ENCODE peak calls at places on chromosomes 6 and 20, in ten cellular contexts. One of them, this sample, is unnamed.

GRCh38 chr20:1370548-1371110 is 22.2 kb downstream of the FKBP1A start:
- DNase-seq in bronchial epithelial cell: no peak
- DNase-seq in AG10803: peak; percentile 78
- DNase-seq in prostate gland: no peak
- DNase-seq in cardiac muscle cell: no peak
- DNase-seq in GM06990: no peak
- DNase-seq in GM23248: peak; percentile 48
- DNase-seq in naive thymus-derived CD4-positive, alpha-beta T cell: no peak
- DNase-seq in MM.1S: no peak
- DNase-seq in cardiac fibroblast: peak; percentile 36
- DNase-seq in this sample: no peak

GRCh38 chr20:58478141-58478805 is 36.9 kb downstream of the APCDD1L start:
- DNase-seq in AG10803: peak; percentile 18
- DNase-seq in prostate gland: no peak
- DNase-seq in GM06990: no peak
- DNase-seq in MM.1S: no peak
- DNase-seq in bronchial epithelial cell: peak; percentile 61
- DNase-seq in cardiac fibroblast: peak; percentile 39
- DNase-seq in naive thymus-derived CD4-positive, alpha-beta T cell: no peak
- DNase-seq in GM23248: peak; percentile 27
- DNase-seq in cardiac muscle cell: no peak
- DNase-seq in this sample: no peak

GRCh38 chr6:106739387-106739786 is 110.0 kb downstream of the QRSL1 start:
- DNase-seq in bronchial epithelial cell: peak; percentile 97
- DNase-seq in prostate gland: peak; percentile 81
- DNase-seq in cardiac fibroblast: no peak
- DNase-seq in cardiac muscle cell: no peak
- DNase-seq in AG10803: peak; percentile 17
- DNase-seq in GM23248: peak; percentile 29
- DNase-seq in GM06990: no peak
- DNase-seq in MM.1S: no peak
- DNase-seq in naive thymus-derived CD4-positive, alpha-beta T cell: no peak
- DNase-seq in this sample: no peak

GRCh38 chr6:48036316-48036715 is 74.7 kb downstream of the PTCHD4 start:
- DNase-seq in naive thymus-derived CD4-positive, alpha-beta T cell: no peak
- DNase-seq in cardiac fibroblast: peak; percentile 80
- DNase-seq in AG10803: peak; percentile 33
- DNase-seq in cardiac muscle cell: no peak
- DNase-seq in MM.1S: no peak
- DNase-seq in GM06990: no peak
- DNase-seq in bronchial epithelial cell: peak; percentile 4
- DNase-seq in prostate gland: no peak
- DNase-seq in GM23248: peak; percentile 63
- DNase-seq in this sample: no peak

GRCh38 chr6:28710466-28711191 is 184.9 kb downstream of the GPX5 start:
- DNase-seq in bronchial epithelial cell: peak; percentile 39
- DNase-seq in cardiac muscle cell: no peak
- DNase-seq in GM06990: peak; percentile 47
- DNase-seq in prostate gland: no peak
- DNase-seq in MM.1S: no peak
- DNase-seq in AG10803: peak; percentile 57
- DNase-seq in naive thymus-derived CD4-positive, alpha-beta T cell: no peak
- DNase-seq in cardiac fibroblast: peak; percentile 90
- DNase-seq in GM23248: no peak
- DNase-seq in this sample: no peak

GRCh38 chr6:46734867-46735719 is at the start of gene PLA2G7:
- DNase-seq in prostate gland: peak; percentile 53
- DNase-seq in cardiac fibroblast: no peak
- DNase-seq in naive thymus-derived CD4-positive, alpha-beta T cell: no peak
- DNase-seq in GM23248: peak; percentile 40
- DNase-seq in GM06990: no peak
- DNase-seq in bronchial epithelial cell: peak; percentile 19
- DNase-seq in MM.1S: no peak
- DNase-seq in cardiac muscle cell: peak; percentile 62
- DNase-seq in AG10803: no peak
- DNase-seq in this sample: peak; percentile 18

GRCh38 chr6:56742122-56742791 is 99.6 kb upstream of the DST start:
- DNase-seq in cardiac muscle cell: no peak
- DNase-seq in AG10803: peak; percentile 23
- DNase-seq in GM06990: no peak
- DNase-seq in naive thymus-derived CD4-positive, alpha-beta T cell: no peak
- DNase-seq in prostate gland: no peak
- DNase-seq in GM23248: peak; percentile 66
- DNase-seq in bronchial epithelial cell: peak; percentile 44
- DNase-seq in cardiac fibroblast: peak; percentile 48
- DNase-seq in MM.1S: no peak
- DNase-seq in this sample: no peak

GRCh38 chr20:54345301-54345724 is 130.1 kb upstream of the DOK5 start:
- DNase-seq in naive thymus-derived CD4-positive, alpha-beta T cell: no peak
- DNase-seq in AG10803: peak; percentile 87
- DNase-seq in cardiac muscle cell: no peak
- DNase-seq in MM.1S: no peak
- DNase-seq in GM06990: no peak
- DNase-seq in cardiac fibroblast: peak; percentile 82
- DNase-seq in bronchial epithelial cell: peak; percentile 81
- DNase-seq in prostate gland: no peak
- DNase-seq in GM23248: peak; percentile 90
- DNase-seq in this sample: no peak

GRCh38 chr6:142721213-142721920 is 223.6 kb downstream of the HIVEP2 start:
- DNase-seq in cardiac fibroblast: no peak
- DNase-seq in prostate gland: no peak
- DNase-seq in naive thymus-derived CD4-positive, alpha-beta T cell: no peak
- DNase-seq in MM.1S: no peak
- DNase-seq in GM23248: no peak
- DNase-seq in AG10803: no peak
- DNase-seq in cardiac muscle cell: no peak
- DNase-seq in GM06990: no peak
- DNase-seq in bronchial epithelial cell: no peak
- DNase-seq in this sample: no peak

GRCh38 chr6:18207949-18208348 is 52.7 kb downstream of the KDM1B start:
- DNase-seq in bronchial epithelial cell: no peak
- DNase-seq in cardiac muscle cell: no peak
- DNase-seq in AG10803: no peak
- DNase-seq in GM06990: no peak
- DNase-seq in MM.1S: no peak
- DNase-seq in naive thymus-derived CD4-positive, alpha-beta T cell: no peak
- DNase-seq in GM23248: no peak
- DNase-seq in cardiac fibroblast: no peak
- DNase-seq in prostate gland: no peak
- DNase-seq in this sample: no peak

GRCh38 chr6:155050311-155050710 is 55.2 kb downstream of the TIAM2 start:
- DNase-seq in GM06990: peak; percentile 72
- DNase-seq in MM.1S: no peak
- DNase-seq in prostate gland: no peak
- DNase-seq in bronchial epithelial cell: peak; percentile 18
- DNase-seq in AG10803: no peak
- DNase-seq in naive thymus-derived CD4-positive, alpha-beta T cell: peak; percentile 44
- DNase-seq in GM23248: no peak
- DNase-seq in cardiac fibroblast: peak; percentile 61
- DNase-seq in cardiac muscle cell: no peak
- DNase-seq in this sample: no peak

GRCh38 chr20:26209171-26209941 is 512.7 kb upstream of the ZNF337 start:
- DNase-seq in naive thymus-derived CD4-positive, alpha-beta T cell: peak; percentile 20
- DNase-seq in cardiac muscle cell: peak; percentile 31
- DNase-seq in GM23248: peak; percentile 33
- DNase-seq in MM.1S: no peak
- DNase-seq in prostate gland: no peak
- DNase-seq in AG10803: peak; percentile 77
- DNase-seq in GM06990: peak; percentile 22
- DNase-seq in bronchial epithelial cell: peak; percentile 15
- DNase-seq in cardiac fibroblast: peak; percentile 12
- DNase-seq in this sample: no peak

DNA sequence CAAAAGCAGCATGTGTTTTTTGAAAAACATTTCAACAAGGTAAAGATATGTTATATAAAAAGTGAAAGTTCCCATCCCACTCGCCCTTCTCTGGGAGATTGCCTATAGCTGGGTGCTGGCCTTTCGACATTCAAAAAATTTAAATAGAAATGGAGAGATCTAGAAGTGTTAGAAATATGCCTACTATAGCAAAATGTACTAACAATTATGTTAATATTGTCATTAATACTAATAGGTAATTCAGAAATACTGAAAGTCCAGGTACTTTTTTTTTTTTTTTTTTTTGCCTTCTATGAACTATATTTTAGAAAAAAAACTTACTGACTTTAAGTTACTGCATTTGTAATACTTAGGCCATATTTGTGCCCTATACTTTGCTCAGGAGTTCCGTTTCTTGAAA is 87.1 kb downstream of the SESN1 start:
- DNase-seq in GM06990: no peak
- DNase-seq in prostate gland: no peak
- DNase-seq in MM.1S: no peak
- DNase-seq in GM23248: no peak
- DNase-seq in AG10803: no peak
- DNase-seq in bronchial epithelial cell: no peak
- DNase-seq in cardiac muscle cell: no peak
- DNase-seq in naive thymus-derived CD4-positive, alpha-beta T cell: no peak
- DNase-seq in cardiac fibroblast: no peak
- DNase-seq in this sample: no peak
- H3K4me3 ChIP-seq in GM06990: no peak overlapping the region
- H3K4me3 ChIP-seq in prostate gland: peak overlapping the region; percentile 97
- H3K4me3 ChIP-seq in MM.1S: no peak overlapping the region
- H3K4me3 ChIP-seq in GM23248: peak overlapping the region; percentile 81
- H3K4me3 ChIP-seq in AG10803: peak overlapping the region; percentile 79
- H3K4me3 ChIP-seq in bronchial epithelial cell: peak overlapping the region; percentile 100
- H3K4me3 ChIP-seq in cardiac muscle cell: peak overlapping the region; percentile 72
- H3K4me3 ChIP-seq in naive thymus-derived CD4-positive, alpha-beta T cell: peak overlapping the region; percentile 84
- H3K4me3 ChIP-seq in cardiac fibroblast: no peak overlapping the region
- H3K4me3 ChIP-seq in this sample: no peak overlapping the region

GRCh38 chr6:32679501-32679900 is 13.0 kb upstream of the HLA-DQB1 start:
- DNase-seq in cardiac muscle cell: no peak
- DNase-seq in prostate gland: no peak
- DNase-seq in cardiac fibroblast: no peak
- DNase-seq in MM.1S: no peak
- DNase-seq in naive thymus-derived CD4-positive, alpha-beta T cell: no peak
- DNase-seq in bronchial epithelial cell: no peak
- DNase-seq in GM23248: no peak
- DNase-seq in AG10803: no peak
- DNase-seq in GM06990: no peak
- DNase-seq in this sample: no peak
- H3K4me3 ChIP-seq in cardiac muscle cell: no peak overlapping the region
- H3K4me3 ChIP-seq in prostate gland: no peak overlapping the region
- H3K4me3 ChIP-seq in cardiac fibroblast: no peak overlapping the region
- H3K4me3 ChIP-seq in MM.1S: no peak overlapping the region
- H3K4me3 ChIP-seq in naive thymus-derived CD4-positive, alpha-beta T cell: no peak overlapping the region
- H3K4me3 ChIP-seq in bronchial epithelial cell: no peak overlapping the region
- H3K4me3 ChIP-seq in GM23248: no peak overlapping the region
- H3K4me3 ChIP-seq in AG10803: no peak overlapping the region
- H3K4me3 ChIP-seq in GM06990: no peak overlapping the region
- H3K4me3 ChIP-seq in this sample: no peak overlapping the region

GRCh38 chr20:23668477-23668951 is 20.3 kb downstream of the CST4 start:
- DNase-seq in cardiac muscle cell: peak; percentile 72
- DNase-seq in bronchial epithelial cell: peak; percentile 50
- DNase-seq in cardiac fibroblast: peak; percentile 74
- DNase-seq in AG10803: peak; percentile 39
- DNase-seq in MM.1S: peak; percentile 47
- DNase-seq in naive thymus-derived CD4-positive, alpha-beta T cell: peak; percentile 29
- DNase-seq in GM23248: peak; percentile 62
- DNase-seq in prostate gland: peak; percentile 51
- DNase-seq in GM06990: no peak
- DNase-seq in this sample: peak; percentile 50
- H3K4me3 ChIP-seq in cardiac muscle cell: no peak overlapping the region
- H3K4me3 ChIP-seq in bronchial epithelial cell: no peak overlapping the region
- H3K4me3 ChIP-seq in cardiac fibroblast: no peak overlapping the region
- H3K4me3 ChIP-seq in AG10803: no peak overlapping the region
- H3K4me3 ChIP-seq in MM.1S: no peak overlapping the region
- H3K4me3 ChIP-seq in naive thymus-derived CD4-positive, alpha-beta T cell: no peak overlapping the region
- H3K4me3 ChIP-seq in GM23248: no peak overlapping the region
- H3K4me3 ChIP-seq in prostate gland: no peak overlapping the region
- H3K4me3 ChIP-seq in GM06990: no peak overlapping the region
- H3K4me3 ChIP-seq in this sample: no peak overlapping the region

GRCh38 chr6:138403801-138404665 is at the start of gene HEBP2:
- DNase-seq in cardiac fibroblast: peak; percentile 82
- DNase-seq in prostate gland: peak; percentile 98
- DNase-seq in AG10803: peak; percentile 73
- DNase-seq in MM.1S: peak; percentile 95
- DNase-seq in naive thymus-derived CD4-positive, alpha-beta T cell: peak; percentile 82
- DNase-seq in bronchial epithelial cell: peak; percentile 83
- DNase-seq in GM06990: peak; percentile 91
- DNase-seq in cardiac muscle cell: peak; percentile 98
- DNase-seq in GM23248: peak; percentile 88
- DNase-seq in this sample: peak; percentile 97

GRCh38 chr6:138401960-138402832 is 1.8 kb upstream of the HEBP2 start:
- DNase-seq in prostate gland: no peak
- DNase-seq in AG10803: no peak
- DNase-seq in GM23248: no peak
- DNase-seq in MM.1S: no peak
- DNase-seq in bronchial epithelial cell: no peak
- DNase-seq in cardiac fibroblast: no peak
- DNase-seq in GM06990: no peak
- DNase-seq in naive thymus-derived CD4-positive, alpha-beta T cell: no peak
- DNase-seq in cardiac muscle cell: no peak
- DNase-seq in this sample: no peak

GRCh38 chr6:138404666-138405337 is 779 bp downstream of the HEBP2 start:
- DNase-seq in cardiac muscle cell: peak; percentile 19
- DNase-seq in cardiac fibroblast: peak; percentile 20
- DNase-seq in naive thymus-derived CD4-positive, alpha-beta T cell: no peak
- DNase-seq in MM.1S: no peak
- DNase-seq in AG10803: no peak
- DNase-seq in GM06990: no peak
- DNase-seq in bronchial epithelial cell: no peak
- DNase-seq in prostate gland: peak; percentile 28
- DNase-seq in GM23248: peak; percentile 51
- DNase-seq in this sample: peak; percentile 44

GRCh38 chr6:138403324-138403800 is 661 bp upstream of the HEBP2 start:
- DNase-seq in MM.1S: no peak
- DNase-seq in cardiac fibroblast: peak; percentile 23
- DNase-seq in GM23248: peak; percentile 43
- DNase-seq in bronchial epithelial cell: no peak
- DNase-seq in naive thymus-derived CD4-positive, alpha-beta T cell: peak; percentile 42
- DNase-seq in AG10803: no peak
- DNase-seq in cardiac muscle cell: peak; percentile 37
- DNase-seq in prostate gland: no peak
- DNase-seq in GM06990: peak; percentile 51
- DNase-seq in this sample: peak; percentile 56

GRCh38 chr6:138402833-138403187 is 1.2 kb upstream of the HEBP2 start:
- DNase-seq in GM23248: no peak
- DNase-seq in cardiac fibroblast: no peak
- DNase-seq in bronchial epithelial cell: no peak
- DNase-seq in MM.1S: no peak
- DNase-seq in cardiac muscle cell: no peak
- DNase-seq in prostate gland: no peak
- DNase-seq in AG10803: no peak
- DNase-seq in GM06990: no peak
- DNase-seq in naive thymus-derived CD4-positive, alpha-beta T cell: no peak
- DNase-seq in this sample: no peak
- H3K4me3 ChIP-seq in GM23248: peak overlapping the region; percentile 90
- H3K4me3 ChIP-seq in cardiac fibroblast: no peak overlapping the region
- H3K4me3 ChIP-seq in bronchial epithelial cell: no peak overlapping the region
- H3K4me3 ChIP-seq in MM.1S: no peak overlapping the region
- H3K4me3 ChIP-seq in cardiac muscle cell: no peak overlapping the region
- H3K4me3 ChIP-seq in prostate gland: no peak overlapping the region
- H3K4me3 ChIP-seq in AG10803: peak overlapping the region; percentile 79
- H3K4me3 ChIP-seq in GM06990: no peak overlapping the region
- H3K4me3 ChIP-seq in naive thymus-derived CD4-positive, alpha-beta T cell: peak overlapping the region; percentile 98
- H3K4me3 ChIP-seq in this sample: no peak overlapping the region

GRCh38 chr6:14074723-14075503 is 42.7 kb upstream of the CD83 start:
- DNase-seq in AG10803: peak; percentile 35
- DNase-seq in cardiac muscle cell: peak; percentile 27
- DNase-seq in GM23248: peak; percentile 59
- DNase-seq in GM06990: peak; percentile 50
- DNase-seq in bronchial epithelial cell: peak; percentile 35
- DNase-seq in naive thymus-derived CD4-positive, alpha-beta T cell: no peak
- DNase-seq in MM.1S: peak; percentile 82
- DNase-seq in cardiac fibroblast: peak; percentile 53
- DNase-seq in prostate gland: no peak
- DNase-seq in this sample: no peak
- H3K4me3 ChIP-seq in AG10803: peak overlapping the region; percentile 52
- H3K4me3 ChIP-seq in cardiac muscle cell: no peak overlapping the region
- H3K4me3 ChIP-seq in GM23248: peak overlapping the region; percentile 73
- H3K4me3 ChIP-seq in GM06990: peak overlapping the region; percentile 58
- H3K4me3 ChIP-seq in bronchial epithelial cell: no peak overlapping the region
- H3K4me3 ChIP-seq in naive thymus-derived CD4-positive, alpha-beta T cell: peak overlapping the region; percentile 57
- H3K4me3 ChIP-seq in MM.1S: peak overlapping the region; percentile 60
- H3K4me3 ChIP-seq in cardiac fibroblast: peak overlapping the region; percentile 17
- H3K4me3 ChIP-seq in prostate gland: peak overlapping the region; percentile 11
- H3K4me3 ChIP-seq in this sample: peak overlapping the region; percentile 41